ENCODE peak calls at places on chromosomes 11 and 22, in ten cellular contexts. One of them, this sample, is unnamed.
A peak's percentile ranks its signal among the peaks of the same experiment; 100 is the strongest.

GRCh38 chr22:46684706-46685105 is 53.3 kb downstream of the CERK start:
- DNase-seq in left colon: no peak
- DNase-seq in DMS153: peak; percentile 54
- DNase-seq in HFF-Myc: no peak
- DNase-seq in B cell: peak; percentile 85
- DNase-seq in activated T-helper 9 cell treated with anti-CD3 and anti-CD28 coated beads, Interleukin-2, amount 50 U/mL, for 16 hours: no peak
- DNase-seq in MCF 10A: no peak
- DNase-seq in fibroblast of lung: no peak
- DNase-seq in HTR-8/SVneo: no peak
- DNase-seq in frontal cortex: no peak
- DNase-seq in this sample: no peak

GRCh38 chr11:28743101-28743550 is 634.9 kb downstream of the METTL15 start:
- DNase-seq in left colon: no peak
- DNase-seq in DMS153: peak; percentile 53
- DNase-seq in HFF-Myc: no peak
- DNase-seq in B cell: no peak
- DNase-seq in activated T-helper 9 cell treated with anti-CD3 and anti-CD28 coated beads, Interleukin-2, amount 50 U/mL, for 16 hours: no peak
- DNase-seq in MCF 10A: no peak
- DNase-seq in fibroblast of lung: no peak
- DNase-seq in HTR-8/SVneo: no peak
- DNase-seq in frontal cortex: no peak
- DNase-seq in this sample: no peak

GRCh38 chr11:79321282-79321681 is 119.5 kb downstream of the TENM4 start:
- DNase-seq in left colon: no peak
- DNase-seq in DMS153: no peak
- DNase-seq in HFF-Myc: no peak
- DNase-seq in B cell: no peak
- DNase-seq in activated T-helper 9 cell treated with anti-CD3 and anti-CD28 coated beads, Interleukin-2, amount 50 U/mL, for 16 hours: no peak
- DNase-seq in MCF 10A: no peak
- DNase-seq in fibroblast of lung: peak; percentile 83
- DNase-seq in HTR-8/SVneo: no peak
- DNase-seq in frontal cortex: no peak
- DNase-seq in this sample: no peak

GRCh38 chr11:72766152-72766902 is 14.1 kb upstream of the ARAP1 start:
- DNase-seq in left colon: no peak
- DNase-seq in DMS153: no peak
- DNase-seq in HFF-Myc: no peak
- DNase-seq in B cell: no peak
- DNase-seq in activated T-helper 9 cell treated with anti-CD3 and anti-CD28 coated beads, Interleukin-2, amount 50 U/mL, for 16 hours: no peak
- DNase-seq in MCF 10A: no peak
- DNase-seq in fibroblast of lung: no peak
- DNase-seq in HTR-8/SVneo: no peak
- DNase-seq in frontal cortex: no peak
- DNase-seq in this sample: no peak

GRCh38 chr11:29318134-29318845 is 698.5 kb downstream of the KCNA4 start:
- DNase-seq in left colon: no peak
- DNase-seq in DMS153: no peak
- DNase-seq in HFF-Myc: no peak
- DNase-seq in B cell: no peak
- DNase-seq in activated T-helper 9 cell treated with anti-CD3 and anti-CD28 coated beads, Interleukin-2, amount 50 U/mL, for 16 hours: no peak
- DNase-seq in MCF 10A: no peak
- DNase-seq in fibroblast of lung: no peak
- DNase-seq in HTR-8/SVneo: no peak
- DNase-seq in frontal cortex: no peak
- DNase-seq in this sample: no peak

GRCh38 chr11:76185931-76186401 is 20.3 kb downstream of the WNT11 start:
- DNase-seq in left colon: peak; percentile 14
- DNase-seq in DMS153: no peak
- DNase-seq in HFF-Myc: no peak
- DNase-seq in B cell: no peak
- DNase-seq in activated T-helper 9 cell treated with anti-CD3 and anti-CD28 coated beads, Interleukin-2, amount 50 U/mL, for 16 hours: no peak
- DNase-seq in MCF 10A: no peak
- DNase-seq in fibroblast of lung: peak; percentile 63
- DNase-seq in HTR-8/SVneo: no peak
- DNase-seq in frontal cortex: peak; percentile 54
- DNase-seq in this sample: peak; percentile 93

GRCh38 chr22:17811119-17811518 is 36.9 kb upstream of the BID start:
- DNase-seq in left colon: no peak
- DNase-seq in DMS153: no peak
- DNase-seq in HFF-Myc: no peak
- DNase-seq in B cell: no peak
- DNase-seq in activated T-helper 9 cell treated with anti-CD3 and anti-CD28 coated beads, Interleukin-2, amount 50 U/mL, for 16 hours: no peak
- DNase-seq in MCF 10A: no peak
- DNase-seq in fibroblast of lung: no peak
- DNase-seq in HTR-8/SVneo: no peak
- DNase-seq in frontal cortex: no peak
- DNase-seq in this sample: no peak

GRCh38 chr22:27918351-27919221 is 470 bp downstream of the PITPNB start:
- DNase-seq in left colon: peak; percentile 56
- DNase-seq in DMS153: no peak
- DNase-seq in HFF-Myc: no peak
- DNase-seq in B cell: no peak
- DNase-seq in activated T-helper 9 cell treated with anti-CD3 and anti-CD28 coated beads, Interleukin-2, amount 50 U/mL, for 16 hours: peak; percentile 41
- DNase-seq in MCF 10A: peak; percentile 46
- DNase-seq in fibroblast of lung: peak; percentile 58
- DNase-seq in HTR-8/SVneo: peak; percentile 23
- DNase-seq in frontal cortex: peak; percentile 54
- DNase-seq in this sample: peak; percentile 66

This sample was measured in ovary.